ENCODE peak calls at places on chromosomes 12 and 14, in six cellular contexts. E is Peyer's patch, A is ovary, K is IMR-90, S is K562, P is tibial nerve. T is an unnamed sample. For H3K9me3, the result is how much of the 10 kb centered on the place peaks cover.

GRCh38 chr12:59173696-59174095 is 253.4 kb upstream of the LRIG3 start:
- DNase-seq in K (peak), S (no peak), A (no peak), P (no peak), E (no peak), T (no peak)

GRCh38 chr12:109182041-109182839 is 65.9 kb downstream of the ACACB start:
- DNase-seq in K (no peak), S (no peak), P (no peak), E (no peak), A (no peak), T (no peak)

GRCh38 chr14:51395361-51395849 is 155.4 kb downstream of the TMX1 start:
- DNase-seq in S (no peak), E (peak), P (peak), K (peak), A (peak), T (no peak)

GRCh38 chr14:51677276-51677675 is 25.6 kb downstream of the FRMD6 start:
- DNase-seq in K (peak), E (no peak), A (no peak), P (no peak), S (no peak), T (no peak)

GRCh38 chr12:70393787-70394519 is 27.9 kb downstream of the KCNMB4 start:
- DNase-seq in K (peak), S (no peak), P (no peak), E (no peak), A (no peak), T (no peak)

GRCh38 chr14:34997762-34998161 is 15.0 kb downstream of the SRP54 start:
- DNase-seq in S (no peak), K (no peak), P (no peak), A (no peak), E (no peak), T (no peak)

GRCh38 chr12:25040593-25040992 is 91.7 kb upstream of the BCAT1 start:
- DNase-seq in A (no peak), K (no peak), E (no peak), S (no peak), P (no peak), T (no peak)

GRCh38 chr12:14656846-14657245 is 39.6 kb downstream of the GUCY2C start:
- DNase-seq in K (no peak), S (no peak), A (no peak), P (no peak), E (no peak), T (no peak)

GRCh38 chr14:31336646-31337045 is 83.7 kb downstream of the HEATR5A start:
- DNase-seq in E (no peak), P (no peak), S (no peak), A (no peak), K (peak), T (no peak)

GRCh38 chr12:80598004-80598606 is 109.3 kb upstream of the MYF6 start:
- DNase-seq in E (no peak), K (peak), P (no peak), S (no peak), A (no peak), T (no peak)

GRCh38 chr14:77372304-77372841 is 4.5 kb downstream of the TMED8 start:
- DNase-seq in S (no peak), A (no peak), P (no peak), E (no peak), K (peak), T (no peak)
- TF ChIP-seq POLR2A in S (no peak), A (no peak), P (no peak), E (no peak), K (no peak), T (no peak)

GRCh38 chr12:31952418-31952817 is 6.8 kb upstream of the RESF1 start:
- DNase-seq in P (no peak), E (no peak), K (no peak), A (no peak), S (no peak), T (no peak)

GRCh38 chr12:31958601-31959000 is 614 bp upstream of the RESF1 start:
- DNase-seq in E (no peak), P (no peak), A (no peak), K (no peak), S (no peak), T (no peak)

GRCh38 chr12:31959051-31959700 is at the start of gene RESF1:
- DNase-seq in P (peak), K (peak), A (peak), S (peak), E (peak), T (peak)

GRCh38 chr12:31951939-31952338 is 7.3 kb upstream of the RESF1 start:
- DNase-seq in S (no peak), K (no peak), E (no peak), A (no peak), P (no peak), T (no peak)

GRCh38 chr12:31954925-31955678 is 4.1 kb upstream of the RESF1 start:
- DNase-seq in A (no peak), K (no peak), P (no peak), E (no peak), S (no peak), T (no peak)
- H3K9me3 ChIP-seq in A (under half), K (under half), P (under half), E (under half), S (under half), T (under half)

DNA sequence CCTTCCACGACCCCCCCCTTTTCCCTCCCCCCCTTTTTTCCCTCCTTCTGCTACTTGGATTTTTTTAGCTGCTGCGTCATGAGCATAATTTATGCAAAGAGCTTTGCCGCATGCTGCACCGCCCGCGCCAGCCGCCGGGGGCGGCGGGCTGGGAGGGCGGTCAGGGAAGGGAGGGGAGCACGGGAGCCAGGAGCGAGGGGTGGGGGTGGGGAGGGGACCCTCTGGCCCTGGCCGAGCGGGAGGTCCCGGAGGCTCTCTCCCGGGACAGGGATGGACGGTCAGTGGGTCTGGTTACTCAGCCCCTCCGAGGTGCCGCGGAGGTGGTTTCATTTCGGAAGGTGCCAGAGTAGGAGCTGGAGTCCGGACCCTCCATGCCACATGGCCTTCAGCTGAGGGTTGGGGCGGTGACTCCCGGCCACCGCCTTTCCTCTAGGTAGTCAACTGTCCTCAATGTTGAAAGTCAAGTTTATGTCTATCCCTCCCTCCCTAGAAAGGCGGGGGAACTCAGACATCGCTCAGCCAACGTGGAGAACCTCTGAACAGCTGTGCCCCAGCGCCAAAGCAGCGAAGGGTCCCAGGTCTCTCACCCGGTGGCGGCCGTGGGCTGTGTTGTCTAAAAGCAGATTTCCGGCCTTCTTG is at the start of gene POU6F1:
- DNase-seq in A (peak), K (peak), P (peak), S (peak), E (peak), T (peak)
- TF ChIP-seq POLR2A in A (peak), K (peak), P (peak), S (peak), E (no peak), T (peak)

GRCh38 chr14:20176330-20176729 is 14.4 kb upstream of the OR11G2 start:
- DNase-seq in E (no peak), P (no peak), A (no peak), S (no peak), K (no peak), T (no peak)
- H3K9me3 ChIP-seq in E (under half), P (under half), A (under half), S (under half), K (under half), T (under half)

GRCh38 chr12:50275545-50275944 is 7.8 kb downstream of the LIMA1 start:
- DNase-seq in E (peak), S (peak), P (peak), K (no peak), A (no peak), T (no peak)
- TF ChIP-seq POLR2A in E (no peak), S (no peak), P (no peak), K (no peak), A (no peak), T (no peak)

GRCh38 chr14:79659995-79660975 is 551.0 kb downstream of the DIO2 start:
- DNase-seq in S (no peak), A (no peak), K (no peak), P (no peak), E (no peak), T (no peak)

GRCh38 chr14:79665556-79665955 is 545.7 kb downstream of the DIO2 start:
- DNase-seq in K (no peak), E (no peak), A (no peak), P (no peak), S (no peak), T (no peak)

GRCh38 chr14:79658224-79658623 is 553.1 kb downstream of the DIO2 start:
- DNase-seq in S (no peak), K (no peak), P (no peak), E (no peak), A (no peak), T (no peak)

GRCh38 chr14:79663453-79663852 is 547.9 kb downstream of the DIO2 start:
- DNase-seq in P (no peak), K (no peak), A (no peak), S (no peak), E (no peak), T (no peak)

GRCh38 chr14:79661762-79662161 is 549.5 kb downstream of the DIO2 start:
- DNase-seq in S (no peak), P (no peak), E (no peak), K (peak), A (no peak), T (no peak)
- H3K9me3 ChIP-seq in S (under half), P (under half), E (under half), K (under half), A (under half), T (under half)

DNA sequence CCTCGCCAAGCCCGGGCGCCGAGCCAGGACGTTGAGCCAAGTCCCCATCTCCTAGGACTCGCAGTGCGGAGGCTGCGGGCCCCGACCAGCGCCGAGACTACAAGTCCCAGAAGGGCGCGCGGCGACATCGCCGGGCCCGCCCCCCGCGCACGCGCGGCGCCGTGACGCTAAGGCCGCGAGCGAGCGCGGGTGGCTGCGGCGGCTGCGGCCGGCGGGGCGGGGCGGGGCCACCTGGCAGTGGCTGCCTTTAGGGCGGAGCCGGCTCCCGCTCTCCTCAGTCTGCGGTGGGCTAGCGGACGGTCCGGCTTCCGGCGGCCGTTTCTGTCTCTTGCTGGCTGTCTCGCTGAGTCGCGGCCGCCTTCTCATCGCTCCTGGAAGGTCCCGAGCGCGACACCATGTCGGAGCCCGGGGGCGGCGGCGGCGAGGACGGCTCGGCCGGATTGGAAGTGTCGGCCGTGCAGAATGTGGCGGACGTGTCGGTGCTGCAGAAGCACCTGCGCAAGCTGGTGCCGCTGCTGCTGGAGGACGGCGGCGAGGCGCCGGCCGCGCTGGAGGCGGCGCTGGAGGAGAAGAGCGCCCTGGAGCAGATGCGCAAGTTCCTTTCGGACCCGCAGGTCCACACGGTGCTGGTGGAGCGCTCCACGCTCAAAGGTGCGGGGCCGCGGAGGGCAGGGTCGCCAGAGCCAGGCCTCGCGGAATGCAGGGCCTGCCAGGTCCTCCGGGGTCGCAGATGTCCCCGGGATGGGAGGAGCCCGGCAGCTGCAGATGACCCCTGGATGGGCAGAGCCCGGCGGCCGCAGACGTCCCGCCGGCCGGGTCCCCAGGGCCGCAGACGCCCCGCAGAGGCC is at the start of gene DYNC1H1:
- DNase-seq in S (peak), K (peak), A (peak), P (peak), E (peak), T (peak)
- TF ChIP-seq POLR2A in S (peak), K (peak), A (peak), P (peak), E (peak), T (peak)

DNA sequence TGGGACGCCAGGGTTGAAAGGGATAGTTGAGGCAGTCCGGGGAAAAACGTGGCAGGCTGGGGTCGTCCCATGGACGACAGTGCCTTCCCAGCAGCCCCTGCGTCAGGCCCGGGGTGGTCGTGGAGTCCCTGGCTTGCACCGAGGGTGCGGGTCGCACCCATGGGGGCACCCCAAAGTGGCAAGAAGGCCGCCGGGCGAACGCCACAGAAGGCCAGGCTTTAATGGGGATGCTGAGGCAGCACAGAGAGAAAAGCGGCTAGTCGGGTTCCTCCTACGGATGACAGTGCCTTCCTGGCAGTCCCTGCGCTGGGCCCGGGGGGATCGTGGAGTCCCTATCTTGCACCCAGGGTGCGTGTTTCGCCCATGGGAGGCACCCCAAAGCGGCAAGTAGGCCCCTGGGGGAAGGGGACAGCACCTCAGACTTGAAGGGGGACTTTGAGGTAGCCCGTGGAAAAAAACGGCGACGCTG is 158.6 kb upstream of the ALG10B start:
- DNase-seq in P (no peak), S (no peak), K (no peak), E (peak), A (no peak), T (no peak)
- H3K9me3 ChIP-seq in P (under half), S (under half), K (half or more), E (under half), A (under half), T (under half)

GRCh38 chr12:64610092-64610659 is at the start of gene RASSF3:
- DNase-seq in E (peak), P (peak), A (peak), K (peak), S (peak), T (peak)
- TF ChIP-seq POLR2A in E (peak), P (peak), A (peak), K (no peak), S (peak), T (peak)

GRCh38 chr12:37666069-37666781 is 650.3 kb upstream of the ALG10B start:
- DNase-seq in A (peak), P (no peak), S (no peak), E (no peak), K (no peak), T (peak)
- H3K9me3 ChIP-seq in A (under half), P (under half), S (under half), E (under half), K (under half), T (under half)

T was measured in right lobe of liver.